ENCODE peak calls at places on chromosomes 12 and 14, in four cellular contexts. A is mesothelial cell of epicardium, G is body of pancreas, R is RWPE1. X is an unnamed sample.

GRCh38 chr14:99258884-99259283 is 13.1 kb downstream of the BCL11B start:
- DNase-seq in A (no peak), G (no peak), R (no peak), X (no peak)

GRCh38 chr12:108515916-108516315 is 839 bp downstream of the FICD start:
- DNase-seq in A (no peak), G (peak; percentile 44), R (no peak), X (no peak)

GRCh38 chr12:52356762-52357580 is 10.3 kb downstream of the KRT85 start:
- DNase-seq in A (no peak), G (no peak), R (no peak), X (no peak)

GRCh38 chr14:56554301-56554700 is 25.3 kb upstream of the TMEM260 start:
- DNase-seq in A (no peak), G (no peak), R (no peak), X (no peak)

GRCh38 chr14:54606631-54607133 is 39.8 kb downstream of the SAMD4A start:
- DNase-seq in A (no peak), G (no peak), R (no peak), X (no peak)

GRCh38 chr14:59181804-59182203 is 6.7 kb upstream of the DAAM1 start:
- DNase-seq in A (no peak), G (no peak), R (no peak), X (no peak)

GRCh38 chr12:128813392-128813791 is 10.4 kb downstream of the SLC15A4 start:
- DNase-seq in A (no peak), G (no peak), R (no peak), X (no peak)

GRCh38 chr12:130714091-130714590 is 2.0 kb downstream of the RIMBP2 start:
- DNase-seq in A (no peak), G (no peak), R (no peak), X (no peak)

GRCh38 chr12:20194171-20194570 is 174.2 kb upstream of the PDE3A start:
- DNase-seq in A (no peak), G (no peak), R (no peak), X (no peak)

GRCh38 chr14:89773151-89773550 is 181.4 kb downstream of the EFCAB11 start:
- DNase-seq in A (no peak), G (no peak), R (no peak), X (no peak)

GRCh38 chr14:70530417-70530816 is 4.4 kb downstream of the ADAM20 start:
- DNase-seq in A (no peak), G (no peak), R (no peak), X (no peak)

GRCh38 chr12:64612843-64613242 is 2.5 kb downstream of the RASSF3 start:
- DNase-seq in A (no peak), G (no peak), R (no peak), X (no peak)

GRCh38 chr12:80268924-80269749 is 169.8 kb downstream of the OTOGL start:
- DNase-seq in A (no peak), G (no peak), R (peak; percentile 75), X (no peak)

GRCh38 chr12:107225626-107226025 is 132.3 kb upstream of the CRY1 start:
- DNase-seq in A (no peak), G (no peak), R (peak; percentile 10), X (no peak)

GRCh38 chr14:80211143-80212024 is at the start of gene DIO2:
- DNase-seq in A (no peak), G (peak; percentile 60), R (peak; percentile 5), X (no peak)

GRCh38 chr12:46005151-46005797 is 14.9 kb upstream of the SCAF11 start:
- DNase-seq in A (no peak), G (no peak), R (no peak), X (no peak)

GRCh38 chr12:69719336-69720316 is 19.0 kb upstream of the RAB3IP start:
- DNase-seq in A (no peak), G (no peak), R (no peak), X (no peak)

GRCh38 chr14:54011001-54011400 is 54.4 kb upstream of the BMP4 start:
- DNase-seq in A (no peak), G (no peak), R (no peak), X (no peak)